ENCODE peak calls at places on chromosomes 1 and 21, in seven cellular contexts. H is lower lobe of right lung; T is pancreas; N is psoas muscle; Y is Calu3; O is B cell; X is CD4-positive, alpha-beta T cell. E is an unnamed sample.

GRCh38 chr1:90246069-90246468 is 251.2 kb downstream of the ZNF326 start:
- DNase-seq in N (no peak), O (no peak), H (no peak), Y (no peak), T (no peak), X (no peak), E (no peak)

GRCh38 chr1:15134285-15134684 is 19.3 kb upstream of the TMEM51 start:
- DNase-seq in T (no peak), Y (no peak), X (no peak), O (no peak), H (no peak), N (no peak), E (no peak)

GRCh38 chr21:36706951-36707762 is 8.2 kb downstream of the SIM2 start:
- DNase-seq in X (no peak), Y (no peak), N (no peak), O (no peak), T (no peak), H (no peak), E (no peak)

GRCh38 chr1:205451759-205452164 is 4.1 kb downstream of the BLACAT1 start:
- DNase-seq in O (no peak), X (no peak), N (no peak), H (no peak), T (no peak), Y (no peak), E (no peak)

GRCh38 chr21:29430030-29430429 is 131.3 kb downstream of the BACH1 start:
- DNase-seq in Y (no peak), T (no peak), X (no peak), N (no peak), O (no peak), H (no peak), E (no peak)

GRCh38 chr1:14662116-14662515 is 63.6 kb downstream of the KAZN start:
- DNase-seq in T (no peak), O (no peak), N (no peak), Y (no peak), H (no peak), X (no peak), E (peak; percentile 17)

GRCh38 chr21:37862536-37862935 is 53.7 kb downstream of the KCNJ6 start:
- DNase-seq in T (peak; percentile 23), H (no peak), N (no peak), X (no peak), Y (peak; percentile 6), O (no peak), E (no peak)

GRCh38 chr1:45836451-45836850 is 33.0 kb downstream of the MAST2 start:
- DNase-seq in H (no peak), Y (no peak), T (no peak), O (no peak), X (no peak), N (no peak), E (no peak)

GRCh38 chr1:230857077-230857476 is 11.2 kb downstream of the C1orf198 start:
- DNase-seq in T (no peak), X (no peak), O (no peak), H (no peak), N (no peak), Y (peak; percentile 80), E (no peak)

GRCh38 chr1:35030338-35031102 is 1.2 kb downstream of the ZMYM6 start:
- DNase-seq in T (no peak), Y (no peak), O (no peak), H (no peak), N (no peak), X (no peak), E (no peak)

GRCh38 chr1:206924549-206925115 is 2.9 kb upstream of the FCMR start:
- DNase-seq in O (no peak), Y (no peak), N (no peak), X (no peak), H (no peak), T (no peak), E (no peak)

GRCh38 chr1:92934395-92935378 is 26.6 kb downstream of the DIPK1A start:
- DNase-seq in O (no peak), N (no peak), Y (no peak), X (no peak), H (no peak), T (peak; percentile 13), E (peak; percentile 62)

GRCh38 chr1:35031103-35031452 is 667 bp downstream of the ZMYM6 start:
- DNase-seq in O (peak; percentile 48), T (peak; percentile 33), N (peak; percentile 51), X (peak; percentile 32), Y (peak; percentile 11), H (no peak), E (peak; percentile 23)

GRCh38 chr1:46484783-46485490 is 4.7 kb upstream of the DMBX1 start:
- DNase-seq in N (no peak), O (no peak), Y (no peak), X (no peak), H (no peak), T (no peak), E (no peak)

GRCh38 chr1:17729248-17729647 is 25.9 kb upstream of the ACTL8 start:
- DNase-seq in T (no peak), X (no peak), N (no peak), Y (no peak), O (no peak), H (no peak), E (no peak)

GRCh38 chr1:51214615-51215131 is 21.4 kb upstream of the RNF11 start:
- DNase-seq in X (no peak), N (no peak), O (no peak), H (no peak), Y (no peak), T (no peak), E (no peak)

GRCh38 chr1:212161231-212161781 is 123.9 kb upstream of the PPP2R5A start:
- DNase-seq in T (no peak), H (no peak), N (no peak), X (no peak), O (no peak), Y (no peak), E (no peak)

GRCh38 chr21:45406801-45407628 is 2.0 kb downstream of the COL18A1 start:
- DNase-seq in X (no peak), O (no peak), T (no peak), N (peak; percentile 45), Y (no peak), H (peak; percentile 43), E (no peak)

GRCh38 chr21:28737671-28738279 is 254.9 kb downstream of the LTN1 start:
- DNase-seq in H (no peak), Y (no peak), N (no peak), X (no peak), O (no peak), T (no peak), E (no peak)

GRCh38 chr1:116737020-116737854 is 17.0 kb upstream of the CD2 start:
- DNase-seq in X (peak; percentile 74), H (no peak), O (peak; percentile 56), Y (peak; percentile 57), N (no peak), T (peak; percentile 68), E (peak; percentile 67)

GRCh38 chr1:202438393-202439174 is 90.1 kb downstream of the PPP1R12B start:
- DNase-seq in O (no peak), X (no peak), H (no peak), T (no peak), Y (no peak), N (peak; percentile 56), E (no peak)

DNA sequence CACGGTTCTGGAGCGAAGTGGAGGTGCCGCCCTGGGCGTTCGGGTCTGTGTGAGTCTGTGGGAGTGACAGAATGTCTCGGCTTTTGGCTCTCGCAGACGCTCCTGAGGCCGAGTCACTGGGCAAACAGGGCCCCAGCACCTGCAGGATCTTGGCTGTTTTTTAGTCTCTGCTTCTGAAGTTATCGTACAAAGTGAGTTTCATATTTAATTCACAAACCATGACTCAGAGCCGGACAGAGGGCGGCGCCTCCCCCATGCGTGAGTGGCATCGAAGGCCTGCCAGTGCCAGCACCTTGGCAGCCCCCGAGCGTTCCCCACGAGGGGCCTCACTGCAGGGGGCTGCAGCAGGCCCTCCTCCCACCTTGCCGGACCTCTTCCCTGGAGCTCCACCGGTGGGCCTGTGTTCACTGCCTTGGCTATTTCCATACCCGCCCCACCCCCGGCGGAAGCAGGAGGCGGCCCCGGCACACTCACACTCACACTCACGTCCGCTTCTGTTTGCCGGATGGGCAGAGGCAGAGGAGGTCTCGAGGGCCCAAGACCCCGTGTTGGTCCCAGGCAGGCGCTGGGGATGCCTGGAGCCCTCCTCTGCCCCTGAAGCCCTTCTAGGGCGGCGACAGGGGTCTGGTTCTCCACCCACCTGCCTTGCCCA is 56.3 kb downstream of the MORN1 start:
- DNase-seq in O (no peak), H (no peak), Y (no peak), X (no peak), T (no peak), N (no peak), E (no peak)
- TF ChIP-seq CTCF in O (no peak), H (no peak), Y (no peak), X (no peak), T (no peak), N (no peak), E (no peak)

GRCh38 chr1:156021087-156021416 is 301 bp upstream of the SSR2 start:
- DNase-seq in Y (no peak), T (no peak), X (no peak), O (no peak), H (no peak), N (no peak), E (no peak)

GRCh38 chr1:156025873-156026272 is 5.1 kb upstream of the SSR2 start:
- DNase-seq in H (peak; percentile 65), O (no peak), Y (peak; percentile 71), X (peak; percentile 14), N (no peak), T (peak; percentile 63), E (no peak)

GRCh38 chr1:156019946-156020292 is 832 bp downstream of the SSR2 start:
- DNase-seq in Y (no peak), O (no peak), T (no peak), X (no peak), H (no peak), N (no peak), E (no peak)

GRCh38 chr1:156021954-156022353 is 1.2 kb upstream of the SSR2 start:
- DNase-seq in H (no peak), O (no peak), N (no peak), X (no peak), T (no peak), Y (no peak), E (no peak)

GRCh38 chr1:156020293-156021086 is at the start of gene SSR2:
- DNase-seq in O (peak; percentile 90), X (peak; percentile 73), N (peak; percentile 89), H (peak; percentile 86), T (peak; percentile 87), Y (peak; percentile 89), E (peak; percentile 92)
- TF ChIP-seq CTCF in O (no peak), X (no peak), N (no peak), H (no peak), T (no peak), Y (no peak), E (no peak)

GRCh38 chr1:2227341-2228156 is 570 bp upstream of the SKI start:
- DNase-seq in X (peak; percentile 94), H (peak; percentile 97), N (peak; percentile 99), Y (peak; percentile 95), T (peak; percentile 99), O (peak; percentile 95), E (peak; percentile 98)
- TF ChIP-seq CTCF in X (no peak), H (no peak), N (peak; percentile 8), Y (no peak), T (no peak), O (no peak), E (no peak)

DNA sequence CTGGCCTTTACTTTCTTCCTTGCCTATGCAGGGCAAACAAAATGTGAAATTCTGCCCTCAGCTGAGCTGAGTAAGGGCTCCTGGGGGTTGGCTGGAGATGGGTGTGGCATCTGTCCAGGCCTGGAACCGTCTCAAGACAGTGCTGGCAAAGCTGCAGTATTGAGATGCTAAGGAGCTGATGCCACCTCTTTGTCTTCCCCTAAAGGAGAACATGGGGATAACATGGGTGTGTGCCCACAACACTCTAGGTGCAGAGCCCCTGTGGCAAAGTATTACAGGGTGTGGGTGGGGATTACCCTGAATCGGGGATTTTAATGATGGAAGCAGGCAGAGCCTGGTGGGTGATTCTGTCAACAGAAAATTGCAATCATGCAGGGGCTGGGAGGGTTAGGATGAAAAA is 2.5 kb upstream of the ST3GAL3 start:
- DNase-seq in H (no peak), N (peak; percentile 71), T (peak; percentile 19), O (no peak), X (no peak), Y (no peak), E (peak; percentile 39)
- TF ChIP-seq CTCF in H (no peak), N (no peak), T (no peak), O (no peak), X (no peak), Y (no peak), E (no peak)

E was measured in uterus.